ENCODE peak calls at places on chromosomes 12 and 14, in seven cellular contexts. A, F, W, N, K, E and Z are unnamed samples.

GRCh38 chr14:85625925-85626585 is 96.1 kb downstream of the FLRT2 start:
- DNase-seq in K (no peak), A (no peak), F (no peak), N (no peak), W (no peak), E (no peak), Z (no peak)

GRCh38 chr14:104870368-104871144 is 5.5 kb downstream of the CEP170B start:
- DNase-seq in E (peak; percentile 60), K (peak; percentile 58), W (peak; percentile 33), F (no peak), A (no peak), N (no peak), Z (no peak)

GRCh38 chr12:53062011-53062961 is 12.4 kb downstream of the TNS2 start:
- DNase-seq in K (no peak), N (no peak), F (no peak), W (no peak), E (no peak), A (no peak), Z (peak; percentile 14)

GRCh38 chr14:105945891-105946290 is 419.5 kb downstream of the TMEM121 start:
- DNase-seq in E (no peak), K (peak; percentile 92), N (no peak), A (no peak), W (no peak), F (no peak), Z (no peak)

GRCh38 chr14:61461808-61462275 is 140.5 kb downstream of the PRKCH start:
- DNase-seq in W (peak; percentile 59), F (no peak), K (no peak), N (peak; percentile 70), E (peak; percentile 67), A (no peak), Z (no peak)

GRCh38 chr14:94646066-94646465 is 33.9 kb downstream of the SERPINA3 start:
- DNase-seq in A (no peak), F (no peak), E (no peak), N (no peak), K (no peak), W (no peak), Z (no peak)

GRCh38 chr12:53750812-53751335 is 905 bp downstream of the CISTR start:
- DNase-seq in A (no peak), E (no peak), W (peak; percentile 18), F (no peak), K (peak; percentile 38), N (no peak), Z (no peak)

GRCh38 chr14:69532561-69533335 is 41.9 kb downstream of the CCDC177 start:
- DNase-seq in N (no peak), A (peak; percentile 27), K (no peak), W (no peak), E (no peak), F (no peak), Z (no peak)

GRCh38 chr14:74566174-74567125 is 45.6 kb downstream of the LTBP2 start:
- DNase-seq in F (no peak), N (no peak), K (no peak), E (no peak), W (no peak), A (no peak), Z (no peak)

GRCh38 chr14:99271951-99272668 is at the start of gene BCL11B:
- DNase-seq in W (peak; percentile 88), A (peak; percentile 59), E (peak; percentile 63), N (peak; percentile 81), F (no peak), K (peak; percentile 47), Z (peak; percentile 41)

GRCh38 chr12:127909031-127909430 is 357.9 kb upstream of the TMEM132C start:
- DNase-seq in A (no peak), W (no peak), E (no peak), N (no peak), F (no peak), K (no peak), Z (no peak)

GRCh38 chr14:27056586-27056985 is 458.8 kb upstream of the NOVA1 start:
- DNase-seq in W (no peak), K (no peak), E (no peak), F (no peak), A (no peak), N (no peak), Z (no peak)

GRCh38 chr14:85576161-85576560 is 46.2 kb downstream of the FLRT2 start:
- DNase-seq in N (no peak), F (no peak), K (no peak), A (no peak), E (no peak), W (no peak), Z (no peak)

GRCh38 chr12:104172564-104172935 is 34.5 kb upstream of the NFYB start:
- DNase-seq in A (no peak), N (no peak), K (no peak), E (no peak), F (no peak), W (no peak), Z (no peak)

GRCh38 chr14:104297721-104298401 is 159.5 kb downstream of the KIF26A start:
- DNase-seq in W (no peak), N (no peak), F (no peak), A (no peak), E (no peak), K (no peak), Z (no peak)

GRCh38 chr14:33774866-33775519 is 175.9 kb downstream of the EGLN3 start:
- DNase-seq in A (no peak), K (no peak), W (no peak), E (no peak), N (no peak), F (no peak), Z (no peak)

GRCh38 chr12:66898700-66899469 is 220.0 kb upstream of the GRIP1 start:
- DNase-seq in K (no peak), W (no peak), N (no peak), E (peak; percentile 18), F (no peak), A (no peak), Z (no peak)

GRCh38 chr14:106848330-106849121 is 1322.1 kb downstream of the TMEM121 start:
- DNase-seq in A (no peak), E (no peak), W (no peak), N (no peak), F (no peak), K (peak; percentile 62), Z (no peak)

GRCh38 chr14:65286443-65286842 is 126.1 kb upstream of the FUT8 start:
- DNase-seq in K (peak; percentile 30), W (no peak), A (no peak), E (no peak), N (no peak), F (no peak), Z (no peak)

GRCh38 chr14:74754157-74754556 is 9.0 kb upstream of the YLPM1 start:
- DNase-seq in K (no peak), N (no peak), W (no peak), A (no peak), E (no peak), F (no peak), Z (no peak)

GRCh38 chr12:78977463-78977862 is 112.9 kb downstream of the SYT1 start:
- DNase-seq in E (no peak), K (no peak), F (no peak), N (no peak), W (no peak), A (no peak), Z (no peak)

GRCh38 chr12:105910030-105910429 is 228.7 kb downstream of the NUAK1 start:
- DNase-seq in W (no peak), E (no peak), A (no peak), K (no peak), N (no peak), F (no peak), Z (no peak)

GRCh38 chr12:31732926-31733548 is 4.2 kb upstream of the AMN1 start:
- DNase-seq in F (no peak), W (no peak), K (no peak), E (no peak), N (peak; percentile 63), A (peak; percentile 46), Z (no peak)

GRCh38 chr14:71773900-71774481 is 158.2 kb upstream of the RGS6 start:
- DNase-seq in A (no peak), N (no peak), E (no peak), K (no peak), F (no peak), W (no peak), Z (no peak)

GRCh38 chr12:100251917-100252316 is 15.0 kb downstream of the DEPDC4 start:
- DNase-seq in F (no peak), K (peak; percentile 62), E (no peak), A (no peak), N (no peak), W (no peak), Z (no peak)

GRCh38 chr12:25121916-25122315 is 73.0 kb downstream of the DNAI7 start:
- DNase-seq in W (no peak), K (no peak), E (no peak), A (no peak), N (peak; percentile 0), F (no peak), Z (no peak)

GRCh38 chr12:84813780-84814663 is 98.6 kb downstream of the SLC6A15 start:
- DNase-seq in E (no peak), K (no peak), F (no peak), W (no peak), A (no peak), N (no peak), Z (no peak)

GRCh38 chr12:78101946-78102635 is 271.4 kb downstream of the NAV3 start:
- DNase-seq in K (no peak), N (no peak), F (no peak), A (no peak), W (no peak), E (no peak), Z (no peak)

GRCh38 chr14:66649515-66649914 is 141.6 kb downstream of the GPHN start:
- DNase-seq in E (no peak), W (no peak), F (no peak), A (no peak), K (no peak), N (no peak), Z (no peak)

GRCh38 chr12:92971869-92972524 is 42.9 kb upstream of the EEA1 start:
- DNase-seq in A (no peak), N (peak; percentile 49), E (no peak), W (no peak), F (no peak), K (no peak), Z (no peak)

GRCh38 chr12:64157610-64158009 is 64.5 kb downstream of the KICS2 start:
- DNase-seq in F (no peak), K (no peak), A (no peak), N (no peak), W (no peak), E (no peak), Z (no peak)

GRCh38 chr14:34067587-34067986 is 116.7 kb upstream of the EGLN3 start:
- DNase-seq in W (no peak), F (no peak), K (no peak), N (no peak), A (no peak), E (no peak), Z (no peak)

GRCh38 chr12:70722584-70723343 is 85.5 kb upstream of the PTPRB start:
- DNase-seq in W (no peak), K (no peak), F (no peak), A (no peak), E (no peak), N (no peak), Z (no peak)

GRCh38 chr12:13230500-13230899 is 34.0 kb downstream of the EMP1 start:
- DNase-seq in K (no peak), A (no peak), W (no peak), E (no peak), F (no peak), N (no peak), Z (no peak)

GRCh38 chr14:59342516-59343484 is 122.4 kb downstream of the GPR135 start:
- DNase-seq in E (no peak), N (no peak), W (no peak), F (no peak), K (peak; percentile 89), A (no peak), Z (no peak)

GRCh38 chr12:15001733-15002471 is 29.1 kb downstream of the PDE6H start:
- DNase-seq in N (no peak), A (no peak), F (no peak), E (peak; percentile 10), K (peak; percentile 19), W (no peak), Z (no peak)

GRCh38 chr12:87812711-87813110 is 216.5 kb downstream of the C12orf50 start:
- DNase-seq in W (no peak), E (no peak), N (no peak), F (no peak), A (no peak), K (no peak), Z (no peak)